ENCODE peak calls at places on chromosomes 4 and X, in five cellular contexts. N, M, I, Q and B are unnamed samples.

GRCh38 chr4:181685911-181686310 is 557.3 kb upstream of the TENM3 start:
- DNase-seq in Q (no peak), I (no peak), N (no peak), M (no peak), B (peak)

GRCh38 chr4:124947622-124948265 is 235.2 kb upstream of the ANKRD50 start:
- DNase-seq in N (no peak), I (peak), M (no peak), Q (no peak), B (no peak)

GRCh38 chr4:125529071-125529470 is 214.3 kb downstream of the FAT4 start:
- DNase-seq in M (no peak), Q (no peak), I (no peak), N (no peak), B (no peak)

GRCh38 chr4:122151982-122152698 is at the start of gene BLTP1:
- DNase-seq in Q (peak), I (peak), N (peak), M (peak), B (peak)

GRCh38 chr4:23034726-23035125 is 342.0 kb downstream of the GBA3 start:
- DNase-seq in Q (no peak), M (no peak), N (no peak), I (no peak), B (no peak)

GRCh38 chr4:84497220-84497834 is 1.8 kb downstream of the NKX6-1 start:
- DNase-seq in M (no peak), Q (no peak), N (no peak), I (no peak), B (no peak)

GRCh38 chr4:2186865-2187172 is 55.1 kb downstream of the HAUS3 start:
- DNase-seq in N (no peak), Q (no peak), M (no peak), I (no peak), B (no peak)

GRCh38 chr4:180809439-180809838 is 1433.8 kb upstream of the TENM3 start:
- DNase-seq in Q (no peak), M (no peak), N (no peak), I (no peak), B (no peak)

GRCh38 chrX:37757082-37757481 is 22.8 kb upstream of the CYBB start:
- DNase-seq in Q (no peak), N (no peak), M (no peak), I (no peak), B (no peak)

GRCh38 chr4:48315728-48316630 is 25.4 kb upstream of the SLAIN2 start:
- DNase-seq in I (peak), Q (no peak), M (peak), N (peak), B (no peak)

GRCh38 chr4:53044651-53044960 is 182.5 kb downstream of the RASL11B start:
- DNase-seq in I (no peak), M (no peak), Q (no peak), N (no peak), B (no peak)

GRCh38 chr4:8830611-8831200 is 40.9 kb downstream of the HMX1 start:
- DNase-seq in N (no peak), M (no peak), Q (no peak), I (no peak), B (no peak)

GRCh38 chr4:73817341-73817740 is 19.1 kb upstream of the CXCL6 start:
- DNase-seq in N (no peak), I (no peak), M (no peak), Q (no peak), B (no peak)

GRCh38 chrX:11702420-11702819 is 36.7 kb upstream of the ARHGAP6 start:
- DNase-seq in N (no peak), I (no peak), M (no peak), Q (no peak), B (no peak)

GRCh38 chrX:131747173-131747572 is 203.3 kb downstream of the OR13H1 start:
- DNase-seq in I (no peak), N (peak), Q (no peak), M (no peak), B (no peak)

GRCh38 chr4:153518637-153519384 is 52.7 kb downstream of the TMEM131L start:
- DNase-seq in Q (no peak), N (no peak), I (no peak), M (no peak), B (no peak)

GRCh38 chr4:57491388-57491787 is 381.2 kb upstream of the IGFBP7 start:
- DNase-seq in M (no peak), Q (no peak), N (no peak), I (no peak), B (no peak)

GRCh38 chr4:82715731-82716617 is 82.6 kb downstream of the SCD5 start:
- DNase-seq in Q (no peak), M (no peak), N (no peak), I (no peak), B (no peak)

GRCh38 chr4:110091426-110091825 is 107.0 kb downstream of the ELOVL6 start:
- DNase-seq in N (no peak), M (no peak), I (peak), Q (no peak), B (no peak)

GRCh38 chr4:7770675-7771050 is 169.0 kb downstream of the AFAP1 start:
- DNase-seq in N (no peak), M (no peak), Q (no peak), I (no peak), B (no peak)

GRCh38 chrX:1434871-1435240 is 17.9 kb downstream of the ASMTL start:
- DNase-seq in N (no peak), Q (no peak), I (no peak), M (no peak), B (no peak)

GRCh38 chr4:6676722-6677558 is 16.7 kb upstream of the S100P start:
- DNase-seq in Q (no peak), N (no peak), I (no peak), M (no peak), B (no peak)
- TF ChIP-seq POLR2A in Q (no peak), N (no peak), I (no peak), M (no peak), B (no peak)

GRCh38 chrX:107777536-107777832 is at the start of gene NCBP2L:
- DNase-seq in I (no peak), Q (no peak), N (no peak), M (no peak), B (no peak)

GRCh38 chrX:107773906-107774435 is 1.6 kb downstream of the TSC22D3 start:
- DNase-seq in Q (no peak), I (no peak), M (no peak), N (no peak), B (no peak)

GRCh38 chrX:107776649-107777535 is 641 bp upstream of the NCBP2L start:
- DNase-seq in Q (peak), N (peak), I (peak), M (peak), B (peak)

GRCh38 chrX:107773206-107773605 is 2.4 kb downstream of the TSC22D3 start:
- DNase-seq in M (no peak), N (no peak), I (no peak), Q (no peak), B (no peak)

GRCh38 chrX:107775000-107775733 is 420 bp downstream of the TSC22D3 start:
- DNase-seq in I (no peak), N (peak), Q (no peak), M (no peak), B (no peak)
- TF ChIP-seq POLR2A in I (no peak), N (no peak), Q (no peak), M (no peak), B (no peak)

GRCh38 chrX:107775734-107776511 is at the start of gene TSC22D3:
- DNase-seq in M (peak), N (peak), I (peak), Q (peak), B (peak)
- TF ChIP-seq POLR2A in M (no peak), N (no peak), I (no peak), Q (peak), B (no peak)

DNA sequence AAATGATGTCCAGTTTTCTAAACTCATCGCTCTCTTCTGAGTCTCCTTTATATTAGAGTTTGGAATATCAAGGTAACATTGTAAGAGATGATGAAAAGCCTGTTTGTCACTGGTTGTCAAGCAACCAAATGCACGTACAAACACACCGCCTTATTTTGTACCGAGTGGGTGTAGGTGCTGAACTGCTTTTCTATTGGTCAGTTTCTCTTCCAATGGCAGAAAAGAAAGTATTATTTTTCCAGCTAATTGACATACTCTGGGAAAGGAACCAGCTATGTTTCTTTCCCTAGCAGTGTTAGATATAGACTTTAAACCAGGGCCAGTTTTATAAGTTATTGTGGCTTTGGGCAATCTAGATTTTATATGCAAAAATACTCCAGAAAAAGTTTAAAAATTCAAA is 6.6 kb upstream of the PPM1K start:
- DNase-seq in N (no peak), I (no peak), Q (no peak), M (no peak), B (no peak)
- TF ChIP-seq POLR2A in N (no peak), I (no peak), Q (no peak), M (no peak), B (no peak)

GRCh38 chr4:128623508-128624215 is 185.8 kb upstream of the JADE1 start:
- DNase-seq in Q (no peak), I (no peak), N (no peak), M (no peak), B (no peak)
- TF ChIP-seq POLR2A in Q (no peak), I (no peak), N (no peak), M (no peak), B (no peak)

DNA sequence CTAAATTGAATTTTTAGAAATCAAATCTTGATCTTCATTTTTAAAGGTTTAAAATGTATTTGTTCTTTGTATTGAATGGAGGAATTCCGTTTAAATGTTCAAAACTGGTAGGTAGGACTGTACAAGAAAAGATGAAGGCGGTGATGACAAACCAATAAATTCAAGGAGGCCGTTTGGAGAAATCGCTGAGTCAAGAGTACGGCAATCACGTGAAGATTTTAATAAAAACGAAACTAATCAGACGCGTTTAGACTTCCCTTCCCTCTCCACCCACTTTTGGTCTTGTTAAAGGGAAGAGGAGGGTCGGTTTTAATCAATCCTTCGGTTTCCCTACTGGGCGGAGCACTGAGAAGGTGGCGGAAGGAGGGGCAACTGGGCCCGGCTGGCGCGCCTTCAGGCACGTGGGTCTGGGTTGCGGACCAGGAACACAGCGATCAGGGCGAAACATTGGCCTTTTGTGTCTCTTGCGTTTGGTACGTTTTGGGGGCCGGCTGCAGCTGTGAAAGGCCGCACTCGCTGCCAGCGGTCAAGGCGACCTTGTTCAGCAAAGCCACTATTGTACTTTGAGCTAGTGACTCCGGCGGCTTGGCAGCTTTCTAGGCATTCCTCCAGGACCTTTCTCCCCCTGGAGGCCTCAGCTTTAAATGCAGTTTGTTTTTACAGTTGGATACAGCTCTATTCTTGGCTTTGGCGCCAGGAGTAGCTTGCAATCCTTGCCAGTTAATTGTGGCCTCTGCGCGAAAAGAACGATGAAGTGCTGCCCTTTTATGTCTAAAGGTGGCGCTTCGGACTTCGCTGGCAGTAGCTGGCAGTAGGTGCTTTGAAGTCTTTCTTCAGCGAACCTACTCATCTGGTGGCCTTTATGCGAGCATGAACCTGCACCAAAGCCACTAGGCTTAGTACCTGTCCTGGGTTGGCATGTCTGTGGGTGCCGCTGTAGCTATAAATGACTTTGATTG is 16.7 kb upstream of the LAMP2 start:
- DNase-seq in I (peak), N (peak), M (peak), Q (peak), B (peak)
- TF ChIP-seq POLR2A in I (no peak), N (peak), M (no peak), Q (peak), B (no peak)

DNA sequence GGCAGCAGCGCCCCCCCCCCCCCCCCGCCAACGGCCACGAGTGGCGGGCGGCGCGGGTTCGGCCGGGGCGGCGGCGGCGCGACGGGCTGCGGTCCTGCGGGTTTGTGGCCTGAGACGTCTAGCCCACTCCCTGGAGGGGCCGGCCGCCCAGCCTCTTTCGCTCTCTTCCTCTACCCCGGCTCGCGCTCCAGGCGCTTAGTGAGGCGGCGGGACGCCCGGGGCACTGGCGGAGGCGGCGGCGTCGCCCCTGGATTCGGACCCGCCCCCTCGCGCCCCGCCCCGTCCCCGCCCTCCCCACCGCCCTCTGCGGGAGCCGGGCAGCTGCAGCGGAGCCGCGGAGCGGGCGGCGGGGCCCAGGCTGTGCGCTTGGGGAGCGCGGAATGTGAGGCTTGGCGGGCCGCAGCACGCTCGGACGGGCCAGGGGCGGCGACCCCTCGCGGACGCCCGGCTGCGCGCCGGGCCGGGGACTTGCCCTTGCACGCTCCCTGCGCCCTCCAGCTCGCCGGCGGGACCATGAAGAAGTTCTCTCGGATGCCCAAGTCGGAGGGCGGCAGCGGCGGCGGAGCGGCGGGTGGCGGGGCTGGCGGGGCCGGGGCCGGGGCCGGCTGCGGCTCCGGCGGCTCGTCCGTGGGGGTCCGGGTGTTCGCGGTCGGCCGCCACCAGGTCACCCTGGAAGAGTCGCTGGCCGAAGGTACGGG is at the start of gene BMP2K:
- DNase-seq in N (peak), Q (peak), I (peak), M (peak), B (peak)
- TF ChIP-seq POLR2A in N (peak), Q (peak), I (peak), M (peak), B (peak)

DNA sequence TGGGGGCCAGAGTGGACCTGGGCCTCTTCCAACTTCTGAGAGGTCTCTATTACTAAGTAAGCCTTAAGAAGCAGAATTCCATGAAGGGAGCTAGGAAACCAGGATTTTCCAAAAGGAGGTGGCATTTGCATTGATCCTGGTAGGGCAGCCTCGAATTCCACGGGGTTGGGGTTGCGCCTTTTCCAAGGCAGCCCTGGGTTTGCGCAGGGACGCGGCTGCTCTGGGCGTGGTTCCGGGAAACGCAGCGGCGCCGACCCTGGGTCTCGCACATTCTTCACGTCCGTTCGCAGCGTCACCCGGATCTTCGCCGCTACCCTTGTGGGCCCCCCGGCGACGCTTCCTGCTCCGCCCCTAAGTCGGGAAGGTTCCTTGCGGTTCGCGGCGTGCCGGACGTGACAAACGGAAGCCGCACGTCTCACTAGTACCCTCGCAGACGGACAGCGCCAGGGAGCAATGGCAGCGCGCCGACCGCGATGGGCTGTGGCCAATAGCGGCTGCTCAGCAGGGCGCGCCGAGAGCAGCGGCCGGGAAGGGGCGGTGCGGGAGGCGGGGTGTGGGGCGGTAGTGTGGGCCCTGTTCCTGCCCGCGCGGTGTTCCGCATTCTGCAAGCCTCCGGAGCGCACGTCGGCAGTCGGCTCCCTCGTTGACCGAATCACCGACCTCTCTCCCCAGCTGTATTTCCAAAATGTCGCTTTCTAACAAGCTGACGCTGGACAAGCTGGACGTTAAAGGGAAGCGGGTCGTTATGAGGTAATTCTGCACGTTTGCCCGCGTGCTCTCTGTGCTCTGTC is at the start of gene PGK1:
- DNase-seq in I (peak), N (peak), Q (peak), M (peak), B (peak)
- TF ChIP-seq POLR2A in I (peak), N (peak), Q (peak), M (peak), B (peak)

GRCh38 chr4:182807841-182808548 is 109.2 kb downstream of the DCTD start:
- DNase-seq in I (no peak), M (no peak), Q (no peak), N (no peak), B (no peak)

GRCh38 chr4:182807346-182807745 is 109.8 kb downstream of the DCTD start:
- DNase-seq in I (no peak), N (no peak), Q (no peak), M (no peak), B (no peak)

GRCh38 chr4:182809417-182810102 is 107.6 kb downstream of the DCTD start:
- DNase-seq in M (no peak), Q (no peak), I (no peak), N (no peak), B (no peak)

GRCh38 chr4:182810103-182810605 is 107.0 kb downstream of the DCTD start:
- DNase-seq in Q (no peak), I (no peak), N (no peak), M (no peak), B (no peak)

GRCh38 chr4:182808673-182809416 is 108.3 kb downstream of the DCTD start:
- DNase-seq in Q (no peak), I (no peak), N (no peak), M (peak), B (peak)
- TF ChIP-seq POLR2A in Q (no peak), I (no peak), N (no peak), M (no peak), B (peak)